ENCODE peak calls at places on chromosomes 1 and 21, in four cellular contexts. One of them, this sample, is unnamed.

GRCh38 chr1:200738733-200739498 is at the start of gene CAMSAP2:
- DNase-seq in H1: no peak
- DNase-seq in K562: peak; percentile 90
- DNase-seq in HepG2: peak; percentile 68
- DNase-seq in this sample: peak; percentile 84

GRCh38 chr1:182446033-182446669 is 3.8 kb upstream of the RGSL1 start:
- DNase-seq in H1: no peak
- DNase-seq in K562: peak; percentile 77
- DNase-seq in HepG2: peak; percentile 39
- DNase-seq in this sample: peak; percentile 55

GRCh38 chr21:39010629-39011404 is 172.4 kb downstream of the PSMG1 start:
- DNase-seq in H1: no peak
- DNase-seq in HepG2: no peak
- DNase-seq in K562: no peak
- DNase-seq in this sample: no peak

GRCh38 chr1:26694185-26694572 is 1.6 kb upstream of the ARID1A start:
- DNase-seq in HepG2: no peak
- DNase-seq in K562: peak; percentile 55
- DNase-seq in H1: no peak
- DNase-seq in this sample: no peak

GRCh38 chr1:39173119-39173994 is 31.1 kb upstream of the MACF1 start:
- DNase-seq in HepG2: no peak
- DNase-seq in K562: no peak
- DNase-seq in H1: no peak
- DNase-seq in this sample: no peak

GRCh38 chr1:65423884-65424655 is 3.6 kb downstream of the LEPR start:
- DNase-seq in K562: peak; percentile 65
- DNase-seq in HepG2: no peak
- DNase-seq in H1: no peak
- DNase-seq in this sample: peak; percentile 56

GRCh38 chr1:205183676-205184335 is 27.7 kb downstream of the DSTYK start:
- DNase-seq in H1: no peak
- DNase-seq in HepG2: no peak
- DNase-seq in K562: no peak
- DNase-seq in this sample: no peak

GRCh38 chr21:28579986-28580550 is 412.6 kb downstream of the LTN1 start:
- DNase-seq in K562: no peak
- DNase-seq in H1: no peak
- DNase-seq in HepG2: no peak
- DNase-seq in this sample: no peak

GRCh38 chr1:27958513-27958912 is 1.3 kb upstream of the XKR8 start:
- DNase-seq in H1: no peak
- DNase-seq in HepG2: no peak
- DNase-seq in K562: no peak
- DNase-seq in this sample: no peak

GRCh38 chr1:180580237-180580636 is 21.5 kb downstream of the OVAAL start:
- DNase-seq in H1: no peak
- DNase-seq in HepG2: no peak
- DNase-seq in K562: no peak
- DNase-seq in this sample: no peak

GRCh38 chr21:31720739-31721138 is 11.2 kb downstream of the SCAF4 start:
- DNase-seq in K562: no peak
- DNase-seq in H1: no peak
- DNase-seq in HepG2: no peak
- DNase-seq in this sample: no peak

GRCh38 chr1:65235867-65236805 is 73.2 kb upstream of the DNAJC6 start:
- DNase-seq in H1: no peak
- DNase-seq in K562: peak; percentile 81
- DNase-seq in HepG2: peak; percentile 46
- DNase-seq in this sample: peak; percentile 37

GRCh38 chr1:171645553-171646336 is 6.7 kb downstream of the MYOC start:
- DNase-seq in K562: no peak
- DNase-seq in HepG2: no peak
- DNase-seq in H1: no peak
- DNase-seq in this sample: no peak

GRCh38 chr1:52056110-52056936 is at the start of gene BTF3L4:
- DNase-seq in K562: peak; percentile 97
- DNase-seq in HepG2: peak; percentile 91
- DNase-seq in H1: peak; percentile 73
- DNase-seq in this sample: peak; percentile 92

GRCh38 chr1:224106568-224107281 is 7.2 kb upstream of the FBXO28 start:
- DNase-seq in K562: peak; percentile 70
- DNase-seq in H1: no peak
- DNase-seq in HepG2: peak; percentile 43
- DNase-seq in this sample: peak; percentile 65

GRCh38 chr1:169196566-169196965 is 90.1 kb downstream of the ATP1B1 start:
- DNase-seq in K562: no peak
- DNase-seq in H1: no peak
- DNase-seq in HepG2: no peak
- DNase-seq in this sample: no peak
- TF ChIP-seq PHF8 in K562: no peak
- TF ChIP-seq PHF8 in H1: no peak
- TF ChIP-seq PHF8 in HepG2: no peak
- TF ChIP-seq PHF8 in this sample: no peak

GRCh38 chr1:14964698-14965055 is 188.9 kb upstream of the TMEM51 start:
- DNase-seq in K562: no peak
- DNase-seq in H1: no peak
- DNase-seq in HepG2: no peak
- DNase-seq in this sample: no peak
- H3K4me3 ChIP-seq in K562: no peak overlapping the region
- H3K4me3 ChIP-seq in H1: no peak overlapping the region
- H3K4me3 ChIP-seq in HepG2: no peak overlapping the region
- H3K4me3 ChIP-seq in this sample: no peak overlapping the region

DNA sequence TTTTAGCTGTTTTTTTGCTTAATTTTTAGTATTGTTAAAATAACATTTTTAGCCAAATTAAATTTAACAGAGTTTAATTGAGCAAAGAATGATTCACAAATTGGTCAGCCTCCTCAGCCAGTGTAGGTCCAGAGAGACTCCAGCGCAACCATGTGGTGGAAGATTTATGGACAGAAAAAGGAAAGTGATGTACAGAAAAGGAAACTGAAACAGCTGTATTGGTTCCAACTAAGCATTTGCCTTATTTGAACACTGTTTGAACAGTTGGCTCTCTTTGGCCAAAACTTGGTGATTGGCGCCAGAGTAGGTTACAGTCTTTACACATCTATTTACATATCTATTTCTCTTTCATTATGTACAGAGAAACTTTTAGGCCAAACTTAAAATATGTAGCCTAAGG is 19.4 kb downstream of the RPS6KC1 start:
- DNase-seq in K562: peak; percentile 75
- DNase-seq in H1: no peak
- DNase-seq in HepG2: peak; percentile 35
- DNase-seq in this sample: no peak
- TF ChIP-seq USF2 in K562: no peak
- TF ChIP-seq USF2 in H1: no peak
- TF ChIP-seq USF2 in HepG2: no peak
- TF ChIP-seq USF2 in this sample: no peak

DNA sequence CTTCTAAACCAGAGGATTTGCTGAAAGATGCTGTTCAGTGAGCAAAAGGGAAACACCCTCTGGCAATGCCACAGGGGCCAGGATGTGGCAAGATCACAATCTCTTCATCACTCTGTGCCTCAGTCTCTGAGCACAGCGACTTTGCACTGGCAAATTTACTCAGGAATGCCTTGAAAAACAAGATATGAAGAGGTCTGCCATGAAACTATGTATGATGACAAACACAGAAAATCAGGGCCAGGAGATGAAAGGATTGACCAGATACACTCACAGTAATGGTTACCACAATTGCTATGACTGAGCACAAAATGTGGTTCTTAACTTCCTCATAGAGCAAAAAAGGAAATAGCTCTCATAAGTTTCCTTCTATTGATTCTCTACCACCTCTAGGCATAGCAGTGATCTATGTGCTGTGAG is 5.8 kb downstream of the TTC13 start:
- DNase-seq in K562: no peak
- DNase-seq in H1: no peak
- DNase-seq in HepG2: peak; percentile 25
- DNase-seq in this sample: no peak
- TF ChIP-seq PHF8 in K562: no peak
- TF ChIP-seq PHF8 in H1: no peak
- TF ChIP-seq PHF8 in HepG2: no peak
- TF ChIP-seq PHF8 in this sample: no peak

GRCh38 chr1:8468751-8469150 is 150.8 kb downstream of the SLC45A1 start:
- DNase-seq in HepG2: peak; percentile 26
- DNase-seq in H1: no peak
- DNase-seq in K562: no peak
- DNase-seq in this sample: no peak
- H3K4me3 ChIP-seq in HepG2: no peak overlapping the region
- H3K4me3 ChIP-seq in H1: no peak overlapping the region
- H3K4me3 ChIP-seq in K562: no peak overlapping the region
- H3K4me3 ChIP-seq in this sample: no peak overlapping the region

GRCh38 chr1:187490261-187490660 is 661.5 kb downstream of the PLA2G4A start:
- DNase-seq in H1: no peak
- DNase-seq in K562: no peak
- DNase-seq in HepG2: no peak
- DNase-seq in this sample: no peak

GRCh38 chr1:187491082-187491720 is 662.5 kb downstream of the PLA2G4A start:
- DNase-seq in H1: no peak
- DNase-seq in K562: no peak
- DNase-seq in HepG2: peak; percentile 45
- DNase-seq in this sample: peak; percentile 32
- TF ChIP-seq USF2 in H1: no peak
- TF ChIP-seq USF2 in K562: no peak
- TF ChIP-seq USF2 in HepG2: no peak
- TF ChIP-seq USF2 in this sample: no peak

GRCh38 chr1:89382479-89382878 is 18.6 kb downstream of the GBP6 start:
- DNase-seq in HepG2: no peak
- DNase-seq in H1: no peak
- DNase-seq in K562: no peak
- DNase-seq in this sample: no peak

GRCh38 chr1:89383185-89383584 is 19.3 kb downstream of the GBP6 start:
- DNase-seq in K562: no peak
- DNase-seq in H1: no peak
- DNase-seq in HepG2: no peak
- DNase-seq in this sample: no peak

GRCh38 chr1:89381617-89382016 is 17.8 kb downstream of the GBP6 start:
- DNase-seq in HepG2: peak; percentile 10
- DNase-seq in K562: peak; percentile 15
- DNase-seq in H1: no peak
- DNase-seq in this sample: no peak

DNA sequence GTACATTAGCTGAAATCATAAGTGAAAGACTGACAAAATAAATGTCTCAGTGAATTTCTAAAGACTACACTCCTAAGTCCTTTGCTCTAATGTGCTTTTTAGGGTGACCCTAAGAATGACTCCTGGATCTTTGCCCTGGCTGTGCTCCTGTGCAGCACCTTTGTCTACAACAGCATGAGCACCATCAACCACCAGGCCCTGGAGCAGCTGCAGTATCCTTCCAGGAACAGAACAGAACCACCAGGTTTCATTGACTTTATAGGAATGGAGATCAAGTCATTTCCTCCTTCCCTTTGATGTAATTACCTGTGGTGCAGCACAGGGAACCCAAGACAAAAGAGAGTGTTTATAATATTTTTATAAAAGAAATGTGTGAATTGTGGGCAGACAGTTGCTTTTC is 14.1 kb downstream of the GBP6 start:
- DNase-seq in K562: no peak
- DNase-seq in HepG2: no peak
- DNase-seq in H1: no peak
- DNase-seq in this sample: no peak
- TF ChIP-seq PHF8 in K562: no peak
- TF ChIP-seq PHF8 in HepG2: no peak
- TF ChIP-seq PHF8 in H1: no peak
- TF ChIP-seq PHF8 in this sample: no peak

DNA sequence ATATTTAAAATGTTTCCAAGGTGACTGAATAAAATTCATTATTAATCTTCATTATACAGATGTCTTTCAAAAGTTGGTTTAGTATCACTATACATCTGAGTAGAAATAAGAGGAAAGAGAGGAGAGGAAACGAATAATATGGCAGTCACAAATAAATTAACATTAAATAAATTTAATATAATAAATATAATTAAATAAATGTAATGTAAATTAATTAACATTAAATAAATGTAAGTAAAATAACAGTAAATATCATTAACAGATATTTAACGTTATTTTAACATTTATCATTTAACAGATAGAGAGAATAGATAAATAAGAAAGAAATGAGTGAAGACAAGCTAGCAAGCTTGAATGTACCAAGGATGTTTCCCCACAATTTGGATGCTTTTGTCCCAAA is 592.7 kb downstream of the NEGR1 start:
- DNase-seq in K562: no peak
- DNase-seq in H1: no peak
- DNase-seq in HepG2: no peak
- DNase-seq in this sample: no peak
- H3K4me3 ChIP-seq in K562: no peak overlapping the region
- H3K4me3 ChIP-seq in H1: no peak overlapping the region
- H3K4me3 ChIP-seq in HepG2: no peak overlapping the region
- H3K4me3 ChIP-seq in this sample: no peak overlapping the region

GRCh38 chr1:12604986-12605385 is 13.0 kb downstream of the DHRS3 start:
- DNase-seq in H1: no peak
- DNase-seq in K562: no peak
- DNase-seq in HepG2: no peak
- DNase-seq in this sample: no peak
- TF ChIP-seq USF2 in H1: no peak
- TF ChIP-seq USF2 in K562: no peak
- TF ChIP-seq USF2 in HepG2: no peak
- TF ChIP-seq USF2 in this sample: no peak

GRCh38 chr1:119480175-119480574 is 26.8 kb upstream of the HSD3B1 start:
- DNase-seq in HepG2: no peak
- DNase-seq in H1: no peak
- DNase-seq in K562: no peak
- DNase-seq in this sample: no peak

GRCh38 chr1:119477710-119478109 is 29.3 kb upstream of the HSD3B1 start:
- DNase-seq in H1: no peak
- DNase-seq in HepG2: no peak
- DNase-seq in K562: no peak
- DNase-seq in this sample: no peak

GRCh38 chr1:119472463-119473175 is 34.4 kb upstream of the HSD3B1 start:
- DNase-seq in HepG2: no peak
- DNase-seq in K562: no peak
- DNase-seq in H1: no peak
- DNase-seq in this sample: no peak

GRCh38 chr1:119471566-119471965 is 35.4 kb upstream of the HSD3B1 start:
- DNase-seq in H1: no peak
- DNase-seq in HepG2: no peak
- DNase-seq in K562: no peak
- DNase-seq in this sample: no peak

DNA sequence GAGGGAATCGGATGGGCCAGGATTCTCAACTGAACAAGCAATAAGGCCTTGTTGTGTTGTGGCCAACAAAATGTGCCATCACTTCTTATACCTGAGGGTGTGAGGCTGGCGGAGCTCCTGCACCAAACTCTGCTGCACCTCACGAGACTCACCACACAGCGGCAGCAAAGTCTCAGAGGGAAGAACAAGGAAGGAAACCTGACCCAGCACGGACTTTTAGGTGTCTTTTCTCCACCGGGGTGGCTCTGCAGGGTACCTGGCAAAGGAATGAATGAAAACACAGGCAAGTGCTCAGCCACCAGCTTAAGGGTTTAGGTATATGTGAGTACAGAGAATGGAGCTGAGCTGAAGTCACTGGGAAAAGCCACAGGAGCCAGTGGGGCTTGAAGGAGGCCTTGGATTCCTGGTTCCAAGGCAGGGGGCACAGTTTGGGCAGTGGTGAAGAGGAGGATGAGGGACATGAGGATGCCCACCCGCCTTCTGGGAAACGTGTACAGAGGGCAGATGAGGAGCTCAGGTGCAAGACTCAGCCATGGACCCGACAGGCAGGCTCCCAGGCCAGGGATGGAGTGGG is 31.1 kb upstream of the HSD3B1 start:
- DNase-seq in K562: peak; percentile 64
- DNase-seq in HepG2: peak; percentile 46
- DNase-seq in H1: peak; percentile 46
- DNase-seq in this sample: peak; percentile 40
- TF ChIP-seq PHF8 in K562: no peak
- TF ChIP-seq PHF8 in HepG2: no peak
- TF ChIP-seq PHF8 in H1: no peak
- TF ChIP-seq PHF8 in this sample: no peak

This sample was measured in A549.